ENCODE peak calls at places on chromosome 18, in six cellular contexts. One of them, this sample, is unnamed.

GRCh38 chr18:48815581-48816324 is 135.0 kb downstream of the SMAD7 start:
- DNase-seq in fibroblast of lung: peak; percentile 63
- DNase-seq in mammary epithelial cell: no peak
- DNase-seq in GM23338: no peak
- DNase-seq in GM23248: peak; percentile 53
- DNase-seq in K562: no peak
- DNase-seq in this sample: no peak

GRCh38 chr18:5370332-5370731 is 74.8 kb upstream of the ZBTB14 start:
- DNase-seq in mammary epithelial cell: no peak
- DNase-seq in GM23338: peak; percentile 11
- DNase-seq in GM23248: peak; percentile 12
- DNase-seq in fibroblast of lung: peak; percentile 14
- DNase-seq in K562: no peak
- DNase-seq in this sample: no peak

GRCh38 chr18:50268022-50268747 is 1.9 kb upstream of the CFAP53 start:
- DNase-seq in GM23338: peak; percentile 97
- DNase-seq in fibroblast of lung: peak; percentile 61
- DNase-seq in K562: no peak
- DNase-seq in mammary epithelial cell: no peak
- DNase-seq in GM23248: peak; percentile 82
- DNase-seq in this sample: no peak

GRCh38 chr18:47215554-47216138 is 35.8 kb downstream of the SKOR2 start:
- DNase-seq in GM23248: peak; percentile 72
- DNase-seq in fibroblast of lung: peak; percentile 51
- DNase-seq in K562: peak; percentile 11
- DNase-seq in GM23338: peak; percentile 84
- DNase-seq in mammary epithelial cell: peak; percentile 39
- DNase-seq in this sample: peak; percentile 5

GRCh38 chr18:47413327-47413726 is 161.9 kb upstream of the SKOR2 start:
- DNase-seq in mammary epithelial cell: no peak
- DNase-seq in GM23248: no peak
- DNase-seq in GM23338: no peak
- DNase-seq in K562: no peak
- DNase-seq in fibroblast of lung: no peak
- DNase-seq in this sample: no peak

GRCh38 chr18:32086866-32087265 is 4.8 kb upstream of the RNF138 start:
- DNase-seq in GM23338: no peak
- DNase-seq in K562: no peak
- DNase-seq in GM23248: peak; percentile 89
- DNase-seq in fibroblast of lung: peak; percentile 70
- DNase-seq in mammary epithelial cell: peak; percentile 79
- DNase-seq in this sample: peak; percentile 42

GRCh38 chr18:62885804-62886203 is 170.5 kb downstream of the PHLPP1 start:
- DNase-seq in GM23248: no peak
- DNase-seq in K562: no peak
- DNase-seq in mammary epithelial cell: no peak
- DNase-seq in fibroblast of lung: no peak
- DNase-seq in GM23338: no peak
- DNase-seq in this sample: no peak

GRCh38 chr18:56036673-56037072 is 448.7 kb upstream of the TCF4 start:
- DNase-seq in GM23338: no peak
- DNase-seq in fibroblast of lung: no peak
- DNase-seq in GM23248: no peak
- DNase-seq in K562: no peak
- DNase-seq in mammary epithelial cell: no peak
- DNase-seq in this sample: no peak

GRCh38 chr18:48784654-48785053 is 166.1 kb downstream of the SMAD7 start:
- DNase-seq in fibroblast of lung: no peak
- DNase-seq in mammary epithelial cell: no peak
- DNase-seq in GM23338: no peak
- DNase-seq in K562: no peak
- DNase-seq in GM23248: no peak
- DNase-seq in this sample: no peak

GRCh38 chr18:75010725-75011124 is 198.2 kb downstream of the PTGR3 start:
- DNase-seq in GM23338: no peak
- DNase-seq in K562: no peak
- DNase-seq in GM23248: no peak
- DNase-seq in mammary epithelial cell: no peak
- DNase-seq in fibroblast of lung: no peak
- DNase-seq in this sample: no peak

GRCh38 chr18:78986018-78986481 is 6.4 kb downstream of the SALL3 start:
- DNase-seq in mammary epithelial cell: no peak
- DNase-seq in fibroblast of lung: peak; percentile 71
- DNase-seq in GM23248: peak; percentile 36
- DNase-seq in GM23338: peak; percentile 75
- DNase-seq in K562: peak; percentile 26
- DNase-seq in this sample: no peak

DNA sequence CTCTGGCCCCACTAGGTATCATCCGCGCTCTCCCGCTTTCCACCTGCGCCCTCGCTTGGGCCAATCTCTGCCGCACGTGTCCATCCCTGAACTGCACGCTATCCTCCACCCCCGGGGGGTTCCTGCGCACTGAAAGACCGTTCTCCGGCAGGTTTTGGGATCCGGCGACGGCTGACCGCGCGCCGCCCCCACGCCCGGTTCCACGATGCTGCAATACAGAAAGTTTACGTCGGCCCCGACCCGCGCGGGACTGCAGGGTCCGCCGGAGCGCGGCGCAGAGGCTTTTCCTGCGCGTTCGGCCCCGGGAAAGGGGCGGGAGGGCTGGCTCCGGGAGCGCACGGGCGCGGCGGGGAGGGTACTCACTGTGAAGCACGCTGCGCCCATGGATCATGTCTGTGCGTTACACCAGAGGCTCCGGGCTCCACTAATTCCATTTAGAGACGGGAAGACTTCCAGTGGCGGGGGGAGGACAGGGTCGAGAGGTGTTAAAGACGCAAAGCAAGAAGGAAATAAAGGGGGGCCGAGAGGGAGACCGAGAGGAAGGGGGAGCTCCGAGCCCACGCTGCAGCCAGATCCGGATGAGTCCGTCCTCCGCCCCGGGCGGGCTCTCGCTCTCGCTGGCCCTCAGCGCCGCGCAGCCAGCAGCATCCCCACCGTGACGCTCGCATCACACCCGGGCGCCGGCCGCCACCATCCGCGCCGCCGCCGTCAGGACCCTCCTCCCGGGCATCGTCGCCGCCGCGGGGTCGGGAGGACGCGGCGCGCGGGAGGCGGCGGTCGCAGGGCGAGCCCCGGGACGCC is 686 bp downstream of the NETO1 start:
- DNase-seq in fibroblast of lung: peak; percentile 36
- DNase-seq in GM23338: peak; percentile 60
- DNase-seq in mammary epithelial cell: peak; percentile 41
- DNase-seq in GM23248: no peak
- DNase-seq in K562: no peak
- DNase-seq in this sample: no peak
- TF ChIP-seq EZH2 in fibroblast of lung: no peak
- TF ChIP-seq EZH2 in GM23338: no peak
- TF ChIP-seq EZH2 in mammary epithelial cell: peak; percentile 43
- TF ChIP-seq EZH2 in GM23248: no peak
- TF ChIP-seq EZH2 in K562: no peak
- TF ChIP-seq EZH2 in this sample: no peak

DNA sequence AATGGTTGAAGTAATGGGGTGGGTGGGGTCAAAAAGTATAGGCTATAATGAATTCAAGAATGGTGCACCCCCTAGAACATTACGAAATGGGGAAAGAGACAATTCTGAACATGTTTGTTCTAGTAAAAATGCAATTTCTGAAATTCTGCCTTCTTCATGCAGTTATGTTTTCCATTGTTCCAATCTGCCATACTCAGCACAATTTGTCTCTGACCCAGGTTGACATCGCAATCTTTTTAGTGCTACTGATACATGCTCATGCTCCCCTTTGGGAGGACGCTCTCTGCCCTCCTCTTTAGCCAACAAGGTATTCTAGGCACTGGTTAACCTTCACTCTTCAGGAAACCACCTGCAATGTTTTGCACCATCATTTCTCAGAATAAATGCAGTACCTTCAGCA is 1303.9 kb upstream of the PIK3C3 start:
- DNase-seq in K562: no peak
- DNase-seq in GM23338: no peak
- DNase-seq in fibroblast of lung: no peak
- DNase-seq in mammary epithelial cell: no peak
- DNase-seq in GM23248: no peak
- DNase-seq in this sample: no peak
- H3K4me3 ChIP-seq in K562: no peak overlapping the region
- H3K4me3 ChIP-seq in GM23338: no peak overlapping the region
- H3K4me3 ChIP-seq in fibroblast of lung: no peak overlapping the region
- H3K4me3 ChIP-seq in mammary epithelial cell: no peak overlapping the region
- H3K4me3 ChIP-seq in GM23248: no peak overlapping the region
- H3K4me3 ChIP-seq in this sample: no peak overlapping the region

DNA sequence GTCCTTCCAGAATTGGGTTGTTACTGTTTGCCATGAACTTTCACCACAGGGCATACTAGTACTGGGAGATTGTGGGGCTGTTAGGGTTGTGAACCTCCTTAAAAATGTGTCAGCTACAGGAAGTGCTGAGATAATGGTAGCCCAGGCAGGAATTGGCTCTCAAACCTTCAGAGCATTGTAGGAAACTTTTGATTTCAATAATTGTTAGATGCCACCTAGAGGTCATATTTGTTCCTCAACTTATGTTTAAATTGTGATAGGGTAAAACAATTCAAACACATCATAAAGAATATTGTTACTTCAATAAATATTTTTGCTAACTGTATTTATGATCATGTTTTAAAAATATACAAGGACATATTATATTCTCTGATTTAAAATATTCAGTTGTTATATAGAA is 594.6 kb downstream of the ADCYAP1 start:
- DNase-seq in GM23248: no peak
- DNase-seq in fibroblast of lung: no peak
- DNase-seq in K562: peak; percentile 20
- DNase-seq in GM23338: no peak
- DNase-seq in mammary epithelial cell: no peak
- DNase-seq in this sample: no peak
- H2AFZ ChIP-seq in GM23248: no peak overlapping the region
- H2AFZ ChIP-seq in fibroblast of lung: no peak overlapping the region
- H2AFZ ChIP-seq in K562: peak overlapping the region; percentile 72
- H2AFZ ChIP-seq in GM23338: peak overlapping the region; percentile 8
- H2AFZ ChIP-seq in mammary epithelial cell: no peak overlapping the region
- H2AFZ ChIP-seq in this sample: no peak overlapping the region

GRCh38 chr18:25353080-25353479 is 1.1 kb upstream of the ZNF521 start:
- DNase-seq in GM23248: no peak
- DNase-seq in K562: no peak
- DNase-seq in GM23338: no peak
- DNase-seq in fibroblast of lung: no peak
- DNase-seq in mammary epithelial cell: no peak
- DNase-seq in this sample: no peak
- TF ChIP-seq EZH2 in GM23248: no peak
- TF ChIP-seq EZH2 in K562: no peak
- TF ChIP-seq EZH2 in GM23338: no peak
- TF ChIP-seq EZH2 in fibroblast of lung: no peak
- TF ChIP-seq EZH2 in mammary epithelial cell: no peak
- TF ChIP-seq EZH2 in this sample: no peak

GRCh38 chr18:2969695-2970094 is 43.2 kb downstream of the LPIN2 start:
- DNase-seq in K562: no peak
- DNase-seq in fibroblast of lung: no peak
- DNase-seq in GM23338: no peak
- DNase-seq in GM23248: no peak
- DNase-seq in mammary epithelial cell: no peak
- DNase-seq in this sample: no peak

GRCh38 chr18:2970762-2971659 is 41.9 kb downstream of the LPIN2 start:
- DNase-seq in mammary epithelial cell: no peak
- DNase-seq in GM23338: no peak
- DNase-seq in GM23248: no peak
- DNase-seq in fibroblast of lung: no peak
- DNase-seq in K562: no peak
- DNase-seq in this sample: no peak

GRCh38 chr18:2970344-2970743 is 42.6 kb downstream of the LPIN2 start:
- DNase-seq in GM23248: no peak
- DNase-seq in GM23338: no peak
- DNase-seq in mammary epithelial cell: no peak
- DNase-seq in fibroblast of lung: no peak
- DNase-seq in K562: no peak
- DNase-seq in this sample: no peak

GRCh38 chr18:2974731-2975130 is 38.2 kb downstream of the LPIN2 start:
- DNase-seq in mammary epithelial cell: no peak
- DNase-seq in K562: no peak
- DNase-seq in fibroblast of lung: no peak
- DNase-seq in GM23338: no peak
- DNase-seq in GM23248: no peak
- DNase-seq in this sample: no peak

DNA sequence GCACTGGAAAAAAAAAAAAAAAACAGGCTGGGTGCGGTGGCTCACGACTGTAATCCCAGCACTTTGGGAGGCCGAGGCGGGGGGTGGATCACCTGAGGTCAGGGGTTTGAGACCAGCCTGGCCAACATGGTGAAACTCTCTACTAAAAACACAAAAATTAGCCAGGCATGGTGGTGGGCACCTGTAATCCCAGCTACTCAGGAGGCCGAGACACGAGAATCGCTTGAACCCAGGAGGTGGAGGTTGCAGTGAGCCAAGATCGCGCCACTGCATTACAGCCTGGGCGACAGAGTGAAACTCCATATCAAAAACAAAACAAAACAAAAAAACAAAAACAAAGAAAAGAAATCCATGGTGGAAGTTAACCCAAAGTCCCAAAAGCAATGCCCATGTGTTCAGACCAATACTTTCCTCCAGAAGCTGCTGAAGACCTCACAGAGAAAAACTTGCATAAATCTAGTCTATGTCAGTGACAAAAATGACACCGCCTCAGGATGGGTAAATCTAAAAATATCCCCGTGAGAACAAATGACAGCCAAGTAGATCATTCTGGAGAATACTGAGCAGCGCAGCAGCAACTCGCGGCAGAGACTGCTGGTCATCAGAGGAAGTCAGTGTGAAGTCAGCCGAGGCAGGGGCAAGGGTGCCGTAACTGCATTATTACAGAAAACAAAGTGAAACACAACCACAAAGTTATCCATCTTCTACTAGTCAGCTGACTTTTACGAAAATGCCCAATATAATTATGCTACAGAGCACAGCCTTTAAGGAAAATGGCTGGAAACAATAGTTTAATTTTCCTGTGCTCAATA is 41.0 kb downstream of the LPIN2 start:
- DNase-seq in K562: no peak
- DNase-seq in GM23248: peak; percentile 75
- DNase-seq in mammary epithelial cell: no peak
- DNase-seq in GM23338: no peak
- DNase-seq in fibroblast of lung: no peak
- DNase-seq in this sample: no peak
- H3K4me3 ChIP-seq in K562: no peak overlapping the region
- H3K4me3 ChIP-seq in GM23248: peak overlapping the region; percentile 59
- H3K4me3 ChIP-seq in mammary epithelial cell: no peak overlapping the region
- H3K4me3 ChIP-seq in GM23338: no peak overlapping the region
- H3K4me3 ChIP-seq in fibroblast of lung: no peak overlapping the region
- H3K4me3 ChIP-seq in this sample: no peak overlapping the region

This sample was measured in keratinocyte.